ENCODE peak calls at places on chromosomes 6 and 20, in six cellular contexts. P, E, N, I, A and M are unnamed samples.

GRCh38 chr6:14747881-14748520 is 497.9 kb upstream of the JARID2 start:
- DNase-seq in P (no peak), E (no peak), N (no peak), I (no peak), A (no peak), M (no peak)

GRCh38 chr6:57063847-57064246 is 17.4 kb downstream of the KIAA1586 start:
- DNase-seq in P (no peak), E (no peak), N (no peak), I (no peak), A (no peak), M (no peak)

GRCh38 chr20:58852559-58853271 is at the start of gene GNAS:
- DNase-seq in P (peak), E (peak), N (no peak), I (no peak), A (peak), M (no peak)

GRCh38 chr6:157063176-157063934 is 260.0 kb downstream of the TMEM242 start:
- DNase-seq in P (no peak), E (no peak), N (no peak), I (no peak), A (no peak), M (no peak)

GRCh38 chr6:117550078-117550600 is 52.2 kb downstream of the GOPC start:
- DNase-seq in P (no peak), E (no peak), N (no peak), I (no peak), A (no peak), M (no peak)

GRCh38 chr20:57964011-57964862 is 254.4 kb upstream of the PMEPA1 start:
- DNase-seq in P (no peak), E (no peak), N (no peak), I (no peak), A (no peak), M (no peak)

GRCh38 chr20:46260480-46260879 is 47.8 kb downstream of the CDH22 start:
- DNase-seq in P (no peak), E (no peak), N (no peak), I (no peak), A (no peak), M (no peak)

GRCh38 chr6:33080127-33081089 is 4.6 kb downstream of the HLA-DPB1 start:
- DNase-seq in P (peak), E (no peak), N (no peak), I (no peak), A (peak), M (no peak)

GRCh38 chr6:11609324-11610071 is 71.9 kb downstream of the TMEM170B start:
- DNase-seq in P (no peak), E (no peak), N (no peak), I (no peak), A (no peak), M (no peak)

GRCh38 chr20:4038047-4038459 is 22.7 kb upstream of the RNF24 start:
- DNase-seq in P (peak), E (no peak), N (peak), I (peak), A (peak), M (peak)

GRCh38 chr6:3957321-3957720 is 108.1 kb downstream of the FAM50B start:
- DNase-seq in P (no peak), E (no peak), N (no peak), I (no peak), A (no peak), M (no peak)

GRCh38 chr6:154482858-154483257 is 27.6 kb downstream of the CNKSR3 start:
- DNase-seq in P (no peak), E (no peak), N (no peak), I (no peak), A (no peak), M (no peak)

GRCh38 chr6:21295846-21296245 is 297.7 kb upstream of the SOX4 start:
- DNase-seq in P (no peak), E (no peak), N (no peak), I (no peak), A (no peak), M (no peak)

GRCh38 chr6:12479885-12480284 is 189.7 kb downstream of the EDN1 start:
- DNase-seq in P (no peak), E (no peak), N (no peak), I (no peak), A (no peak), M (no peak)

GRCh38 chr6:124770784-124771183 is 191.5 kb upstream of the RNF217 start:
- DNase-seq in P (no peak), E (no peak), N (no peak), I (no peak), A (no peak), M (no peak)

GRCh38 chr6:158752613-158753012 is 66.6 kb downstream of the EZR start:
- DNase-seq in P (no peak), E (no peak), N (no peak), I (no peak), A (no peak), M (no peak)

GRCh38 chr20:24950836-24951525 is 1.9 kb downstream of the CST7 start:
- DNase-seq in P (no peak), E (no peak), N (no peak), I (no peak), A (peak), M (no peak)

GRCh38 chr6:170173416-170173990 is 117.4 kb downstream of the DLL1 start:
- DNase-seq in P (no peak), E (no peak), N (no peak), I (no peak), A (peak), M (no peak)

GRCh38 chr6:30259140-30260035 is 46.2 kb upstream of the TRIM26 start:
- DNase-seq in P (peak), E (peak), N (peak), I (peak), A (peak), M (peak)
- TF ChIP-seq POLR2A in P (no peak), E (no peak), N (peak), I (peak), A (no peak), M (peak)

GRCh38 chr6:166459906-166460305 is 77.2 kb upstream of the MPC1 start:
- DNase-seq in P (no peak), E (no peak), N (no peak), I (no peak), A (no peak), M (no peak)

GRCh38 chr6:166459272-166459671 is 76.5 kb upstream of the MPC1 start:
- DNase-seq in P (no peak), E (no peak), N (no peak), I (no peak), A (no peak), M (no peak)

GRCh38 chr6:166453651-166454050 is 70.9 kb upstream of the MPC1 start:
- DNase-seq in P (no peak), E (no peak), N (no peak), I (no peak), A (no peak), M (no peak)

GRCh38 chr6:166454692-166455515 is 72.2 kb upstream of the MPC1 start:
- DNase-seq in P (no peak), E (no peak), N (no peak), I (no peak), A (no peak), M (no peak)

GRCh38 chr6:166456360-166457156 is 73.8 kb upstream of the MPC1 start:
- DNase-seq in P (no peak), E (no peak), N (no peak), I (peak), A (no peak), M (no peak)
- TF ChIP-seq POLR2AphosphoS5 in P (no peak), E (no peak), N (no peak), I (no peak), A (no peak), M (no peak)

DNA sequence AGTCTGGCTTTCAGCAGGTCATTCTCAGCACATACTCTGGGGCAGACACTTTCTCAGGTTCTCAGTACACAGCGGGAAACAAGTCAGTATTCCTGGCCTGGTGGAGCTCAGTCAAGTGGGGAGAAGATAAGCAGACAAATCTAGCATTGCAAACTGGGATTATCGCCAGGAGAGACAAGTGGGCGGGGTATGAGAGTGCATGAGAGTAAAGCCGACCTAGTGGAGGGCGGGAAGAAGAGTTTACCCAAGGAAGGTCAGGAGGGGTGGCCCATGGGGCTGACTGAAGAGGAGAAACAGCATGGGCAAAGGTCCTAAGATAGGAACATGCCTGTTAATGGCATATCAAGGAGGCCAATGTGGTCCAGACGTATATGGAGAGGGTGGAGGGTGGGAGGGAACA is 12.3 kb upstream of the CSNK2A1 start:
- DNase-seq in P (peak), E (peak), N (no peak), I (no peak), A (no peak), M (no peak)
- TF ChIP-seq TAF1 in P (no peak), E (no peak), N (no peak), I (no peak), A (no peak), M (no peak)

DNA sequence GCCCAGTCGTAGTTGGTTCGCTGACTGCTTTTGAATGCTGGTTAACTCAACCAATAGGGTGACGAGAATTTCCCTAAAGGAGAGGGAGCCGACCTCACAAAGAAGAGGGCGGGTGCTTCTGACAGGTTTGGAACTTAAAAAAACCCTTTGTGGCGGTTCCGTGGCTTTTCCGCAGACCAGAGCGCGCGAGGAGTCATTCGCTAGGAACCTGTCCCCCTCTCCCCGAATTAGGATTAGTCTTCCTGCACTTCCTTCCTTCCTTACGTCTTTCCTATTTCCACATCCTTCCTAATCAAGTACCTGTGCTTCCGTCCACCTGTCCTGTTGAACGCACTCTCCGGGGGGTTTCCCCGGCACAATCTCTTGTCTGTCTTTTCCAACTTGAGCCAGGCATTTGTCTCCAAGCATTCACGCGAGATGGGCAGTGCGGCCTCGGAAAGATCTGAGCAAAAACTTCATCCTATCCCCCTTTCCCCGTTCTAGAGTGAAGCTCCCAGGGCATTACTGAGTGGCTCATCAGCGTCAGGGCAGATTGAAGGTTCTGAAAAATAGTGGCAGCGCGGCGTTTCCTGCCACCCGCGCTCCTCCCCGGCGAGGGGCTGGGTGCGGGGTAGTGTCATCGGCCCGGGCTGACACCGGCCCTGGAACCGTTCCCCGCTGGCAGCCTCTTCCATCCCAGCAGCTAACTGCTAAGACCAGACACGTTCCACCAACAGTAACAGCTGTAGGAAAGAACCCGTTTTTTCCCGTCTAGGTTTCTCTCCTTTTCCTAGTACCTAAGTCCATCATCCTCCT is 1.5 kb upstream of the STXBP5 start:
- DNase-seq in P (peak), E (peak), N (peak), I (peak), A (peak), M (peak)
- TF ChIP-seq POLR2A in P (peak), E (peak), N (peak), I (peak), A (no peak), M (peak)

GRCh38 chr20:31720486-31721407 is 1.9 kb downstream of the BCL2L1 start:
- DNase-seq in P (peak), E (peak), N (no peak), I (no peak), A (no peak), M (no peak)

GRCh38 chr20:31717478-31717946 is 5.2 kb downstream of the BCL2L1 start:
- DNase-seq in P (no peak), E (no peak), N (peak), I (peak), A (no peak), M (no peak)

GRCh38 chr20:31719644-31720485 is 2.8 kb downstream of the BCL2L1 start:
- DNase-seq in P (peak), E (peak), N (no peak), I (no peak), A (no peak), M (no peak)

GRCh38 chr20:31716818-31717477 is 5.7 kb downstream of the BCL2L1 start:
- DNase-seq in P (peak), E (no peak), N (no peak), I (no peak), A (no peak), M (no peak)

GRCh38 chr20:31718952-31719643 is 3.6 kb downstream of the BCL2L1 start:
- DNase-seq in P (no peak), E (no peak), N (no peak), I (no peak), A (no peak), M (no peak)
- TF ChIP-seq POLR2AphosphoS5 in P (no peak), E (peak), N (no peak), I (no peak), A (no peak), M (no peak)